ENCODE peak calls at places on chromosomes 7 and 10, in four cellular contexts. One of them, this sample, is unnamed.

GRCh38 chr7:21355406-21355874 is 72.4 kb upstream of the SP4 start:
- DNase-seq in HepG2: no peak
- DNase-seq in tibial nerve: no peak
- DNase-seq in NB4: peak
- DNase-seq in this sample: peak

GRCh38 chr7:121394709-121395140 is 1.4 kb downstream of the FAM3C start:
- DNase-seq in NB4: peak
- DNase-seq in HepG2: peak
- DNase-seq in tibial nerve: no peak
- DNase-seq in this sample: peak

GRCh38 chr10:84138478-84139125 is 707 bp upstream of the GHITM start:
- DNase-seq in HepG2: no peak
- DNase-seq in NB4: no peak
- DNase-seq in tibial nerve: no peak
- DNase-seq in this sample: no peak

GRCh38 chr10:16941865-16942264 is 124.6 kb upstream of the RSU1 start:
- DNase-seq in tibial nerve: no peak
- DNase-seq in HepG2: no peak
- DNase-seq in NB4: no peak
- DNase-seq in this sample: no peak

GRCh38 chr10:122374859-122375721 is 582 bp downstream of the PLEKHA1 start:
- DNase-seq in HepG2: peak
- DNase-seq in NB4: peak
- DNase-seq in tibial nerve: no peak
- DNase-seq in this sample: peak

GRCh38 chr7:45032421-45032820 is 32.4 kb downstream of the CCM2 start:
- DNase-seq in tibial nerve: no peak
- DNase-seq in HepG2: no peak
- DNase-seq in NB4: no peak
- DNase-seq in this sample: no peak

GRCh38 chr7:149053885-149054284 is 25.6 kb upstream of the PDIA4 start:
- DNase-seq in tibial nerve: no peak
- DNase-seq in NB4: no peak
- DNase-seq in HepG2: no peak
- DNase-seq in this sample: no peak

GRCh38 chr7:124652237-124652636 is 113.4 kb downstream of the GPR37 start:
- DNase-seq in NB4: no peak
- DNase-seq in tibial nerve: no peak
- DNase-seq in HepG2: no peak
- DNase-seq in this sample: no peak

GRCh38 chr10:126203746-126204145 is 184.5 kb downstream of the ADAM12 start:
- DNase-seq in NB4: no peak
- DNase-seq in tibial nerve: no peak
- DNase-seq in HepG2: no peak
- DNase-seq in this sample: no peak

GRCh38 chr7:46544396-46545008 is 623.4 kb upstream of the IGFBP3 start:
- DNase-seq in NB4: no peak
- DNase-seq in HepG2: peak
- DNase-seq in tibial nerve: no peak
- DNase-seq in this sample: peak

GRCh38 chr7:149863500-149863899 is 10.3 kb upstream of the ATP6V0E2 start:
- DNase-seq in NB4: no peak
- DNase-seq in HepG2: no peak
- DNase-seq in tibial nerve: no peak
- DNase-seq in this sample: no peak

GRCh38 chr10:3564599-3564998 is 220.4 kb downstream of the KLF6 start:
- DNase-seq in HepG2: no peak
- DNase-seq in NB4: no peak
- DNase-seq in tibial nerve: no peak
- DNase-seq in this sample: no peak

GRCh38 chr7:82699773-82700186 is 256.2 kb upstream of the CACNA2D1 start:
- DNase-seq in HepG2: no peak
- DNase-seq in NB4: no peak
- DNase-seq in tibial nerve: no peak
- DNase-seq in this sample: no peak

GRCh38 chr10:51397695-51398094 is 301.7 kb downstream of the CSTF2T start:
- DNase-seq in tibial nerve: no peak
- DNase-seq in HepG2: no peak
- DNase-seq in NB4: no peak
- DNase-seq in this sample: no peak

GRCh38 chr10:119296703-119297102 is 89.3 kb downstream of the GRK5 start:
- DNase-seq in HepG2: no peak
- DNase-seq in NB4: no peak
- DNase-seq in tibial nerve: no peak
- DNase-seq in this sample: no peak

GRCh38 chr7:28405662-28406061 is 6.7 kb upstream of the CREB5 start:
- DNase-seq in tibial nerve: no peak
- DNase-seq in HepG2: no peak
- DNase-seq in NB4: no peak
- DNase-seq in this sample: no peak

GRCh38 chr7:94088560-94088959 is 84.4 kb upstream of the BET1 start:
- DNase-seq in tibial nerve: no peak
- DNase-seq in HepG2: no peak
- DNase-seq in NB4: no peak
- DNase-seq in this sample: no peak

GRCh38 chr10:3892440-3893101 is 107.6 kb upstream of the KLF6 start:
- DNase-seq in NB4: no peak
- DNase-seq in HepG2: no peak
- DNase-seq in tibial nerve: no peak
- DNase-seq in this sample: no peak

GRCh38 chr10:87072449-87072848 is 22.2 kb downstream of the GLUD1 start:
- DNase-seq in NB4: no peak
- DNase-seq in HepG2: no peak
- DNase-seq in tibial nerve: no peak
- DNase-seq in this sample: no peak

GRCh38 chr7:100472854-100473499 is 6.0 kb downstream of the TSC22D4 start:
- DNase-seq in HepG2: no peak
- DNase-seq in NB4: peak
- DNase-seq in tibial nerve: no peak
- DNase-seq in this sample: peak

GRCh38 chr7:109844362-109844761 is 1246.6 kb upstream of the LRRN3 start:
- DNase-seq in NB4: peak
- DNase-seq in HepG2: peak
- DNase-seq in tibial nerve: no peak
- DNase-seq in this sample: no peak

GRCh38 chr7:139548302-139549028 is 25.0 kb downstream of the CLEC2L start:
- DNase-seq in HepG2: no peak
- DNase-seq in tibial nerve: no peak
- DNase-seq in NB4: no peak
- DNase-seq in this sample: no peak

GRCh38 chr10:117421985-117422384 is 46.7 kb upstream of the PDZD8 start:
- DNase-seq in NB4: no peak
- DNase-seq in HepG2: no peak
- DNase-seq in tibial nerve: no peak
- DNase-seq in this sample: no peak

GRCh38 chr10:97685395-97685958 is 1.6 kb downstream of the AVPI1 start:
- DNase-seq in tibial nerve: no peak
- DNase-seq in HepG2: peak
- DNase-seq in NB4: no peak
- DNase-seq in this sample: peak

GRCh38 chr10:44281089-44281613 is 103.7 kb downstream of the CXCL12 start:
- DNase-seq in tibial nerve: peak
- DNase-seq in HepG2: no peak
- DNase-seq in NB4: no peak
- DNase-seq in this sample: no peak

GRCh38 chr10:13648425-13648824 is 61.7 kb downstream of the PRPF18 start:
- DNase-seq in NB4: no peak
- DNase-seq in tibial nerve: no peak
- DNase-seq in HepG2: no peak
- DNase-seq in this sample: no peak

GRCh38 chr7:43302211-43302711 is 189.8 kb downstream of the HECW1 start:
- DNase-seq in tibial nerve: no peak
- DNase-seq in NB4: no peak
- DNase-seq in HepG2: peak
- DNase-seq in this sample: no peak

GRCh38 chr7:4805110-4805978 is 29.9 kb downstream of the AP5Z1 start:
- DNase-seq in HepG2: no peak
- DNase-seq in NB4: no peak
- DNase-seq in tibial nerve: no peak
- DNase-seq in this sample: no peak

GRCh38 chr10:33306126-33306525 is 28.3 kb downstream of the NRP1 start:
- DNase-seq in NB4: no peak
- DNase-seq in tibial nerve: no peak
- DNase-seq in HepG2: no peak
- DNase-seq in this sample: no peak

GRCh38 chr7:5564894-5565293 is 141.3 kb upstream of the TNRC18 start:
- DNase-seq in HepG2: no peak
- DNase-seq in NB4: no peak
- DNase-seq in tibial nerve: no peak
- DNase-seq in this sample: no peak

GRCh38 chr7:82164813-82165212 is 278.8 kb downstream of the CACNA2D1 start:
- DNase-seq in NB4: no peak
- DNase-seq in tibial nerve: no peak
- DNase-seq in HepG2: no peak
- DNase-seq in this sample: no peak

GRCh38 chr10:4677296-4678021 is 148.5 kb upstream of the AKR1E2 start:
- DNase-seq in HepG2: no peak
- DNase-seq in tibial nerve: no peak
- DNase-seq in NB4: no peak
- DNase-seq in this sample: peak

GRCh38 chr7:76359111-76359986 is 558 bp upstream of the YWHAG start:
- DNase-seq in NB4: peak
- DNase-seq in tibial nerve: peak
- DNase-seq in HepG2: peak
- DNase-seq in this sample: peak
- TF ChIP-seq POLR2A in NB4: peak
- TF ChIP-seq POLR2A in tibial nerve: no peak
- TF ChIP-seq POLR2A in HepG2: peak
- TF ChIP-seq POLR2A in this sample: no peak

DNA sequence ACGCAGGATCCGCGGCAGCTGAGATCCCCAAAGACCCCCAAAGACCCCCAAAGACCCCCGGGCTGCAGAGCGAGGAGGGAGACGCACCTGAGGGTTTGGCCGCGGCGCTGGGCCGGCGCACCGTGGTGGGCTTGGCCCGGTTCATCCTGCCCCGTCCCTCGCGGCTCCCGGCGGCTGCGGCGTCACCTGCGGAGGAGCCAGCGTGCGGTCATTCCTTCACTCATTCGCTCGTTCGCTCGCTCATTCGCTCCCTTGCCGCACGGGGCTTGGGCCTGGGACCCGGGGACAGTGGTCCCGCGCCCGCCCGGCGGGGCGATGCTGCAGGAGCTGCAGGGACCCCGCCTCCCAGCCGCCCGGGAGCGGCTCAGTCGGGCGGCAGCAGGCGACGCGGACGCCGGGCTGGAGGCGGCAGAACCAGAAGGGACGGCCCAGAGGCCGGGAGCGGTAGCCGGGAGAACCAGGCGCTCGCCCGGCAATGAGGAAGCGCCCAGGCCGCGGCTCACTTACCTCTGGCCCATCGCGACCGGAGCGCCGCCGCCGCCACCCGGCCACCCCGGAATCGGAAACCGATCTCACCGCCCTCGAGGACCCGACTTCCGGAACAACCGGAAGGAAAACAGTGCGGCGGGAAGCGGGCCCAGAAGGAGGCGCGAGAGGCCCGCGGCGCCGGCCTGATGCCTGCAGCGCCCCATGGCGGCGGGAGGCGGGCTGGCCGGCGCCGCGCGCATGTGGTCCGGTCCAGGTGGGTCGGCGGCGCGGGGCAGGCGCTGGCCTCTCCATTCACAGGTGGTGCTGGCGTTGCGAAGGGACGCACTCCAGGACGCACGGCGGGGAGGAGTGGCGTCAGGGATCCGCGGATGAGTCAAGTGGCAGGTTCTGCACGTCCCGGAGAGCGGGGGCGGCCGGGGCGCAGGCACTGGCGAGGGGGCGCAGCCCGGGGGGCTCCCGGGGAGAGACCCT is at the start of gene INTS1:
- DNase-seq in HepG2: peak
- DNase-seq in tibial nerve: peak
- DNase-seq in NB4: peak
- DNase-seq in this sample: peak
- TF ChIP-seq POLR2A in HepG2: peak
- TF ChIP-seq POLR2A in tibial nerve: peak
- TF ChIP-seq POLR2A in NB4: peak
- TF ChIP-seq POLR2A in this sample: peak

DNA sequence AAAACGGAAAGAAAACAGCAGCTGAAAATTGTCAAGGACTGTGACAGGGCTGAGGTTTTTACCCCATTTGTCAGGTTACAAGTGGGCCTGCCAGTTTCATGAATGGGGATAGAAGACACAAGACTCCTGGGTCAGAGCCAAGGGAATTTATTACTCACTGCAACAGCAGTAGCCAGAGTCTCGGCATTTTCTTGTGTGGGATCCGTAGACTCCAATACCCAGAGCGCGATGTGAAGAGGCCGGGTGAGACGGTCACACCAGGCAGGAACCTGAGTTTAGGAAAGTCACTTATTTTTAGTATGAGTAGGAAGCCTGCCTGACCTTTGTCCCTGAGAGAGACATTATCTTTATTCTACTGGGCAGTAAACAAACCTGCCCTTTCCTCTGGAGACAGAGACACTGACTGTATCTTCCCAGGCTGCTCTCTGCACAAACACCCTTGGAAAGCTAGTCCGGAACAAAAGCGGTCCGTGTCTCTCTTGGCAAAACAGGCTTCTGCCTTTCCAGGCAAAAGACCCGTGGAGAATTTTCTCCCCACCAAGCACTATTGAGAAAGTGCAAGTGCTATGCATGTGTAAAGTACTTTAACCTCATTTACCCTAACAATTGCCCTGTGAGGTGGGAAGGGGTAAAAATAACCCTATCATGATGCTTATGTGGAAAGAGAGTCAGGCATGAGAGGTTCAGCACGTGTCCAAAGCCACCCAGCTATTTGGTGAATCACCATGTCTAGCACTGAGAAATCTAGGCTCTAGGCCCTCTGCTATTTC is 58.4 kb downstream of the JCAD start:
- DNase-seq in tibial nerve: no peak
- DNase-seq in NB4: no peak
- DNase-seq in HepG2: peak
- DNase-seq in this sample: no peak
- TF ChIP-seq POLR2A in tibial nerve: no peak
- TF ChIP-seq POLR2A in NB4: no peak
- TF ChIP-seq POLR2A in HepG2: no peak
- TF ChIP-seq POLR2A in this sample: no peak

DNA sequence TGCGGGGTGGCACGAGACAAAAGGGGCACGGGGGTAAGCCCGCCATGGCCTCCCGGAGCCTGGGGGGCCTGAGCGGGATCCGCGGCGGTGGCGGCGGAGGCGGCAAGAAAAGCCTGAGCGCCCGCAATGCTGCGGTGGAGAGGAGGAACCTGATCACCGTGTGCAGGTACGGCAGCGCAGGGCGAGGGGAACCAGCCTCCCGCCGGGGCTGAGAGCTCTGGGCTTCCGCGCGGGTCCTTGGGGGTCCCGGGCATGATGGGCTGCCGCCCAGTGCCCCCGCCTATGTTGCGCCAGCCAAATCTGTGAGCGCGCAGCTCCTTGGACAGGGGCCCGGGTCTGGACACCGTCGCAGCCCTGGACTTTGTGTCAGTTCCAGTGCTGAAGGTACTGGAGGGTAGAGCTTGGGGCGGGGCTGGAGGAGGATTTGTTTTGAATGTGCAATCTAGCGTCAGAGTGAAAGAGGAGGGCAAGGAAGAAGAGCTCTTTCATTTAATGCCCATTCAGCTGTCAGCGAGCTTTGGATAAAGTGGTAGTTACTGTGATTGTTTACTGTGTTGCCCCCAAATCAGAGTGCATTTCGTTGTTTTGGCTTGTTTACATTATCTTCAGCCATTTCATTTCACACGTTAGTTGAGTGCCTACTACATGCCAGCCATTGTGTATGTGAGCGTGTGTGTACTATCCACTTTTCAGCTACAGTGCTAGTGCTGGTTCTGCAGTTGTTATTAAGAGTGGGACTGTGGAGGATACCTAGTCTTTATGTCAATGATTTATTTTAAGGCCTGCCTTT is 777 bp downstream of the RUNDC3B start:
- DNase-seq in HepG2: peak
- DNase-seq in tibial nerve: no peak
- DNase-seq in NB4: no peak
- DNase-seq in this sample: peak
- TF ChIP-seq POLR2A in HepG2: no peak
- TF ChIP-seq POLR2A in tibial nerve: no peak
- TF ChIP-seq POLR2A in NB4: no peak
- TF ChIP-seq POLR2A in this sample: no peak

This sample was measured in erythroblast.